ENCODE peak calls at places on chromosomes 12 and 14, in ten cellular contexts. One of them, this sample, is unnamed.

GRCh38 chr12:23760495-23760894 is 189.0 kb downstream of the SOX5 start:
- DNase-seq in GM12891: no peak
- DNase-seq in activated T-helper 9 cell treated with anti-CD3 and anti-CD28 coated beads, Interleukin-2, amount 50 U/mL, for 16 hours: no peak
- DNase-seq in A549: no peak
- DNase-seq in heart right ventricle: no peak
- DNase-seq in astrocyte of the cerebellum: peak; percentile 79
- DNase-seq in lung: no peak
- DNase-seq in HCEC 1CT: no peak
- DNase-seq in dorsolateral prefrontal cortex: no peak
- DNase-seq in CD4-positive, alpha-beta T cell: no peak
- DNase-seq in this sample: no peak

GRCh38 chr14:64562432-64562831 is 12.7 kb downstream of the PPP1R36 start:
- DNase-seq in GM12891: no peak
- DNase-seq in activated T-helper 9 cell treated with anti-CD3 and anti-CD28 coated beads, Interleukin-2, amount 50 U/mL, for 16 hours: no peak
- DNase-seq in A549: no peak
- DNase-seq in heart right ventricle: no peak
- DNase-seq in astrocyte of the cerebellum: no peak
- DNase-seq in lung: no peak
- DNase-seq in HCEC 1CT: no peak
- DNase-seq in dorsolateral prefrontal cortex: no peak
- DNase-seq in CD4-positive, alpha-beta T cell: no peak
- DNase-seq in this sample: no peak

GRCh38 chr12:51973560-51973959 is 22.1 kb downstream of the ACVR1B start:
- DNase-seq in GM12891: no peak
- DNase-seq in activated T-helper 9 cell treated with anti-CD3 and anti-CD28 coated beads, Interleukin-2, amount 50 U/mL, for 16 hours: no peak
- DNase-seq in A549: no peak
- DNase-seq in heart right ventricle: no peak
- DNase-seq in astrocyte of the cerebellum: no peak
- DNase-seq in lung: no peak
- DNase-seq in HCEC 1CT: peak; percentile 17
- DNase-seq in dorsolateral prefrontal cortex: no peak
- DNase-seq in CD4-positive, alpha-beta T cell: no peak
- DNase-seq in this sample: no peak

GRCh38 chr14:23877538-23878180 is 75.9 kb upstream of the DHRS4 start:
- DNase-seq in GM12891: no peak
- DNase-seq in activated T-helper 9 cell treated with anti-CD3 and anti-CD28 coated beads, Interleukin-2, amount 50 U/mL, for 16 hours: no peak
- DNase-seq in A549: no peak
- DNase-seq in heart right ventricle: no peak
- DNase-seq in astrocyte of the cerebellum: no peak
- DNase-seq in lung: no peak
- DNase-seq in HCEC 1CT: no peak
- DNase-seq in dorsolateral prefrontal cortex: no peak
- DNase-seq in CD4-positive, alpha-beta T cell: no peak
- DNase-seq in this sample: no peak

GRCh38 chr12:62703011-62703380 is 232.0 kb downstream of the PPM1H start:
- DNase-seq in GM12891: no peak
- DNase-seq in activated T-helper 9 cell treated with anti-CD3 and anti-CD28 coated beads, Interleukin-2, amount 50 U/mL, for 16 hours: no peak
- DNase-seq in A549: no peak
- DNase-seq in heart right ventricle: no peak
- DNase-seq in astrocyte of the cerebellum: no peak
- DNase-seq in lung: no peak
- DNase-seq in HCEC 1CT: peak; percentile 75
- DNase-seq in dorsolateral prefrontal cortex: no peak
- DNase-seq in CD4-positive, alpha-beta T cell: no peak
- DNase-seq in this sample: no peak

GRCh38 chr12:67430708-67431335 is 161.7 kb downstream of the CAND1 start:
- DNase-seq in GM12891: no peak
- DNase-seq in activated T-helper 9 cell treated with anti-CD3 and anti-CD28 coated beads, Interleukin-2, amount 50 U/mL, for 16 hours: no peak
- DNase-seq in A549: no peak
- DNase-seq in heart right ventricle: peak; percentile 77
- DNase-seq in astrocyte of the cerebellum: no peak
- DNase-seq in lung: peak; percentile 41
- DNase-seq in HCEC 1CT: no peak
- DNase-seq in dorsolateral prefrontal cortex: no peak
- DNase-seq in CD4-positive, alpha-beta T cell: no peak
- DNase-seq in this sample: peak; percentile 73

GRCh38 chr12:52205584-52206308 is 13.9 kb upstream of the KRT80 start:
- DNase-seq in GM12891: no peak
- DNase-seq in activated T-helper 9 cell treated with anti-CD3 and anti-CD28 coated beads, Interleukin-2, amount 50 U/mL, for 16 hours: no peak
- DNase-seq in A549: no peak
- DNase-seq in heart right ventricle: no peak
- DNase-seq in astrocyte of the cerebellum: no peak
- DNase-seq in lung: no peak
- DNase-seq in HCEC 1CT: no peak
- DNase-seq in dorsolateral prefrontal cortex: no peak
- DNase-seq in CD4-positive, alpha-beta T cell: no peak
- DNase-seq in this sample: no peak

GRCh38 chr14:69316449-69317391 is 56.8 kb downstream of the GALNT16 start:
- DNase-seq in GM12891: no peak
- DNase-seq in activated T-helper 9 cell treated with anti-CD3 and anti-CD28 coated beads, Interleukin-2, amount 50 U/mL, for 16 hours: no peak
- DNase-seq in A549: peak; percentile 84
- DNase-seq in heart right ventricle: peak; percentile 84
- DNase-seq in astrocyte of the cerebellum: peak; percentile 98
- DNase-seq in lung: peak; percentile 34
- DNase-seq in HCEC 1CT: peak; percentile 96
- DNase-seq in dorsolateral prefrontal cortex: no peak
- DNase-seq in CD4-positive, alpha-beta T cell: no peak
- DNase-seq in this sample: peak; percentile 80

GRCh38 chr12:95532851-95533250 is 18.4 kb downstream of the USP44 start:
- DNase-seq in GM12891: no peak
- DNase-seq in activated T-helper 9 cell treated with anti-CD3 and anti-CD28 coated beads, Interleukin-2, amount 50 U/mL, for 16 hours: no peak
- DNase-seq in A549: no peak
- DNase-seq in heart right ventricle: no peak
- DNase-seq in astrocyte of the cerebellum: peak; percentile 18
- DNase-seq in lung: no peak
- DNase-seq in HCEC 1CT: no peak
- DNase-seq in dorsolateral prefrontal cortex: no peak
- DNase-seq in CD4-positive, alpha-beta T cell: no peak
- DNase-seq in this sample: no peak

GRCh38 chr12:83065562-83065961 is 378.9 kb downstream of the TMTC2 start:
- DNase-seq in GM12891: no peak
- DNase-seq in activated T-helper 9 cell treated with anti-CD3 and anti-CD28 coated beads, Interleukin-2, amount 50 U/mL, for 16 hours: no peak
- DNase-seq in A549: no peak
- DNase-seq in heart right ventricle: no peak
- DNase-seq in astrocyte of the cerebellum: no peak
- DNase-seq in lung: no peak
- DNase-seq in HCEC 1CT: no peak
- DNase-seq in dorsolateral prefrontal cortex: no peak
- DNase-seq in CD4-positive, alpha-beta T cell: no peak
- DNase-seq in this sample: no peak

GRCh38 chr12:31488737-31489338 is 102.1 kb downstream of the DENND5B start:
- DNase-seq in GM12891: no peak
- DNase-seq in activated T-helper 9 cell treated with anti-CD3 and anti-CD28 coated beads, Interleukin-2, amount 50 U/mL, for 16 hours: no peak
- DNase-seq in A549: no peak
- DNase-seq in heart right ventricle: no peak
- DNase-seq in astrocyte of the cerebellum: no peak
- DNase-seq in lung: no peak
- DNase-seq in HCEC 1CT: no peak
- DNase-seq in dorsolateral prefrontal cortex: no peak
- DNase-seq in CD4-positive, alpha-beta T cell: no peak
- DNase-seq in this sample: no peak